ENCODE peak calls at places on chromosomes 1 and 21, in seven cellular contexts. J is IMR-90, R is H9, O is trophoblast cell, Y is mesenchymal stem cell, S is mesendoderm, A is H1. D is an unnamed sample. For H3K79me1, the result is how much of the 10 kb centered on the place peaks cover.

GRCh38 chr1:109263597-109264378 is 14.4 kb downstream of the CELSR2 start:
- DNase-seq in R (peak), A (peak), Y (peak), J (peak), S (peak), O (peak), D (peak)

GRCh38 chr1:1342061-1342562 is 7.1 kb downstream of the DVL1 start:
- DNase-seq in S (no peak), O (no peak), R (no peak), Y (no peak), A (no peak), J (no peak), D (no peak)

GRCh38 chr1:2942410-2942809 is 78.9 kb upstream of the ACTRT2 start:
- DNase-seq in Y (no peak), A (no peak), O (no peak), R (no peak), S (no peak), J (no peak), D (no peak)

GRCh38 chr1:159439422-159439821 is at the start of gene OR10J1:
- DNase-seq in A (no peak), J (no peak), O (no peak), Y (no peak), R (no peak), S (no peak), D (no peak)

GRCh38 chr1:6130596-6130995 is 49.5 kb downstream of the CHD5 start:
- DNase-seq in O (no peak), Y (no peak), S (no peak), J (no peak), A (no peak), R (no peak), D (no peak)

GRCh38 chr1:27689423-27690173 is 17.6 kb upstream of the IFI6 start:
- DNase-seq in S (no peak), J (peak), A (no peak), O (no peak), R (no peak), Y (peak), D (no peak)

GRCh38 chr1:115652236-115652788 is 10.5 kb downstream of the VANGL1 start:
- DNase-seq in O (no peak), J (no peak), Y (no peak), A (no peak), R (no peak), S (no peak), D (no peak)

GRCh38 chr1:210487021-210487420 is 158.3 kb downstream of the HHAT start:
- DNase-seq in O (no peak), A (no peak), S (no peak), Y (no peak), R (no peak), J (no peak), D (no peak)

GRCh38 chr1:26602378-26602959 is 72.9 kb downstream of the RPS6KA1 start:
- DNase-seq in R (no peak), O (peak), Y (peak), S (peak), J (peak), A (no peak), D (peak)

DNA sequence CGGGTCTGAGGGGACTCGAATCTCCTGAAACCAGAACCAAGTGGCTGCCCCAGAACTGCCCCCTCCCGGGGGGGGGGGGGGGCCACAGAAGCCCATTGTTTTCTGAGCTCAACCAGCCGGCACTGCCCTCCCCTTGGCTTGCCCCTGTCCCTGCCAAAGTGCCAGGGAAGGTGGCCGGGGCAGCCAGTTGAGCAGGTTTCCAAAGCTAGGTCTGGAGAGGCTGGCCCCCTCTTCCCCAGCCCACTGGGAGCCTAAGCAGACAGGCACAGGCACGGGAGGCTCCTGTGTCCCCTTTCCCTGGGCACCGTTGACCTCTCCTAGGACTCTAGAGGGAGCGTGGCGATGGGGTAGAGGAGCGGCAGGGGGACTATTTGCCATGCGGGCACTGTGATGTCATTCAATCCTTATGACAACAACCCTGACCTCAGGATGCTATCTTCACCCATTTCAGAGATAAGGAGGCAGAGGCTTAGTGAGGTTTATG is 35.1 kb downstream of the RAP1GAP start:
- DNase-seq in A (no peak), R (no peak), Y (no peak), O (no peak), J (no peak), S (no peak), D (no peak)
- H3K79me1 ChIP-seq in A (under half), R (under half), Y (under half), O (under half), J (under half), S (under half), D (under half)

DNA sequence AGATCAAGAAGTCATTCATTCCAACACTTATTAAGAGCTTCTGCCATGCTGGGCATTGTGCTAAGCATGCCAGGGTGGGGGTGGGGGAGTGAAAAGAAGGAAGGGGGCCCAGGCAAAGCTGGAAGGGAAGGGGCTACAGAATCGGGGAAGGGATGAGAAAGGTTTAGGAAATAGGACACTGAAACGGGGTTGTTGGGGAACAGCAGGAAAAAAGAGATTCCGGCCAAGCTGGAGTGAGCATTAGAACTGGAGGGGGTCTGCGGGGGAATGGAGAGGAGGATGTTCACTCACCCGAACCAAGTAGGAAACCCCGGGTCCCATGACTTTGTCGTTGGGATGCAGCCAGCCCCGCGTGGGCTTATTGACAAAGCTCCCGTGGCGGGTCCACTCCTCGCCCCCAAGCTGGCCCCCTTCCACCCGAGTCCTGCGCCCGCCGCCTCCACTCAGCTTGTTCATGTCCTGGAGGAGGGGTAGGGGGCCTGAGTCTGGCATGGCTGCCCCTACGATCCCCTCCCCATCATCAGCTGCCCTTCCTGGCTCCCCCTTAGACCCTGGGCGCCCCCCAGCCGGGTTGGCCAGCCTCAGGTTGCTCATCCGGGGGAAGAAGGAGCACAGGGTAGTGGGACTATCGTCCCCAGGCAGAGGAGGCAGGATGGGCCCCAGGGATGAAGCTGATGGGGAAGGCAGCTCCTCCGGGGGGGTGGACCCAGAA is 650 bp downstream of the SHC1 start:
- DNase-seq in O (no peak), J (no peak), R (no peak), S (no peak), Y (no peak), A (no peak), D (no peak)
- H3K79me1 ChIP-seq in O (under half), J (under half), R (under half), S (under half), Y (under half), A (under half), D (under half)

GRCh38 chr21:10272216-10272615 is 249.2 kb upstream of the TPTE start:
- DNase-seq in R (no peak), Y (peak), S (peak), J (no peak), O (peak), A (no peak), D (no peak)
- H3K79me1 ChIP-seq in R (under half), Y (under half), S (under half), J (under half), O (under half), A (under half), D (under half)

DNA sequence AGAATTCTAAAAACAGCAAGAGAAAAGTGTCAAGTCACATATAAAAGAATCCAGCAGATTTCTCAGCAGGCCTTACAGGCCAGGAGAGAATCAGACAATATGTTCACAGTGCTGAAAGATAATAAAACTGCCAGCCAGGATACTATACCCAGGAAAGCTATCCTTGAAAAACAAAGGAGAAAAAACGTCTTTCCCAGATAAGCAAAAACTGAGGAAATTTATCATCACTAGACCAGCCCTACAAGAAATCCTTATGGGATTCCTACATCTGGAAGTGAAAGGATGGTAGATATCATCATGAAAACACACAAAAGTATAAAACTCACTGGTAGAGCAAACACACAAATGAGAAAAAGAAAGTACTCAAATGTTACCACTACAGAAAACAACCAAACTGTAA is 25.2 kb upstream of the UTS2 start:
- DNase-seq in R (no peak), Y (no peak), J (no peak), O (no peak), A (no peak), S (no peak), D (no peak)
- H3K79me1 ChIP-seq in R (under half), Y (under half), J (under half), O (under half), A (under half), S (under half), D (under half)

GRCh38 chr1:212271823-212272498 is 13.2 kb upstream of the PPP2R5A start:
- DNase-seq in R (no peak), A (no peak), S (no peak), Y (no peak), O (no peak), J (no peak), D (no peak)
- H3K79me1 ChIP-seq in R (under half), A (under half), S (under half), Y (under half), O (under half), J (under half), D (under half)